ENCODE peak calls at places on chromosomes 12 and 14, in six cellular contexts. X, H, N, Y, E and I are unnamed samples.
A peak's percentile ranks its signal among the peaks of the same experiment; 100 is the strongest.

GRCh38 chr12:2458113-2458414 is 336.7 kb upstream of the FKBP4 start:
- DNase-seq in X (no peak), H (no peak), N (no peak), Y (no peak), E (no peak), I (no peak)

GRCh38 chr12:43896496-43896895 is 60.6 kb downstream of the TMEM117 start:
- DNase-seq in X (no peak), H (no peak), N (no peak), Y (no peak), E (no peak), I (no peak)

GRCh38 chr12:106139422-106140141 is 828 bp upstream of the NUAK1 start:
- DNase-seq in X (no peak), H (peak; percentile 43), N (no peak), Y (peak; percentile 76), E (no peak), I (no peak)

GRCh38 chr12:123143753-123144461 is 7.0 kb downstream of the PITPNM2 start:
- DNase-seq in X (no peak), H (no peak), N (no peak), Y (no peak), E (no peak), I (no peak)

GRCh38 chr12:106960443-106960842 is 4.7 kb downstream of the TMEM263 start:
- DNase-seq in X (no peak), H (no peak), N (no peak), Y (no peak), E (no peak), I (no peak)

GRCh38 chr14:62689741-62690140 is 355.5 kb downstream of the KCNH5 start:
- DNase-seq in X (no peak), H (no peak), N (no peak), Y (no peak), E (no peak), I (no peak)

GRCh38 chr12:54201001-54201794 is 12.4 kb upstream of the SMUG1 start:
- DNase-seq in X (peak; percentile 40), H (peak; percentile 62), N (peak; percentile 69), Y (peak; percentile 75), E (no peak), I (peak; percentile 71)

GRCh38 chr14:98633380-98633779 is 638.6 kb downstream of the BCL11B start:
- DNase-seq in X (no peak), H (no peak), N (no peak), Y (no peak), E (no peak), I (no peak)

GRCh38 chr12:45219621-45220020 is 3.7 kb downstream of the ANO6 start:
- DNase-seq in X (no peak), H (no peak), N (no peak), Y (no peak), E (no peak), I (peak; percentile 39)

GRCh38 chr14:93759781-93760307 is 28.4 kb downstream of the PRIMA1 start:
- DNase-seq in X (no peak), H (no peak), N (no peak), Y (no peak), E (no peak), I (no peak)

GRCh38 chr14:102086346-102086971 is 385 bp downstream of the HSP90AA1 start:
- DNase-seq in X (peak; percentile 47), H (peak; percentile 69), N (peak; percentile 72), Y (peak; percentile 73), E (no peak), I (peak; percentile 57)

GRCh38 chr12:52277486-52278245 is 3.2 kb downstream of the KRT86 start:
- DNase-seq in X (no peak), H (no peak), N (no peak), Y (no peak), E (no peak), I (no peak)

GRCh38 chr14:68879321-68879781 is 86.5 kb upstream of the ZFP36L1 start:
- DNase-seq in X (no peak), H (no peak), N (no peak), Y (no peak), E (no peak), I (no peak)

GRCh38 chr12:49827351-49828099 is 688 bp downstream of the NCKAP5L start:
- DNase-seq in X (no peak), H (peak; percentile 49), N (peak; percentile 25), Y (peak; percentile 76), E (no peak), I (peak; percentile 86)

GRCh38 chr14:60722163-60722835 is 1.9 kb downstream of the SIX4 start:
- DNase-seq in X (no peak), H (peak; percentile 26), N (peak; percentile 20), Y (peak; percentile 47), E (no peak), I (no peak)

GRCh38 chr12:123900898-123901376 is 71.7 kb downstream of the CCDC92 start:
- DNase-seq in X (no peak), H (no peak), N (no peak), Y (no peak), E (peak; percentile 47), I (peak; percentile 44)

GRCh38 chr14:33964599-33965317 is 13.9 kb upstream of the EGLN3 start:
- DNase-seq in X (no peak), H (no peak), N (no peak), Y (no peak), E (no peak), I (no peak)

GRCh38 chr12:80892597-80893445 is 44.9 kb downstream of the LIN7A start:
- DNase-seq in X (no peak), H (no peak), N (no peak), Y (no peak), E (no peak), I (no peak)

GRCh38 chr12:7113389-7113871 is 4.4 kb upstream of the C1RL start:
- DNase-seq in X (no peak), H (no peak), N (peak; percentile 48), Y (no peak), E (no peak), I (peak; percentile 54)

GRCh38 chr14:52583544-52583943 is 30.9 kb downstream of the GPR137C start:
- DNase-seq in X (no peak), H (no peak), N (no peak), Y (no peak), E (no peak), I (no peak)

GRCh38 chr12:57766464-57767311 is at the start of gene CYP27B1:
- DNase-seq in X (no peak), H (no peak), N (no peak), Y (peak; percentile 64), E (no peak), I (no peak)

GRCh38 chr12:97536353-97536752 is 73.7 kb downstream of the RMST start:
- DNase-seq in X (no peak), H (no peak), N (no peak), Y (no peak), E (no peak), I (no peak)